ENCODE peak calls at places on chromosomes 5 and 9, in seven cellular contexts. O is adrenal gland; G is WTC11; B is activated CD8-positive, alpha-beta T cell treated with anti-CD3 and anti-CD28 coated beads for 36 hours; E is coronary artery; A is Calu3; M is brain microvascular endothelial cell. W is an unnamed sample.
A peak's percentile ranks its signal among the peaks of the same experiment; 100 is the strongest.

GRCh38 chr5:134813407-134813806 is 32.4 kb upstream of the C5orf24 start:
- DNase-seq in E (no peak), B (peak; percentile 34), G (no peak), M (no peak), O (no peak), A (no peak), W (no peak)

GRCh38 chr5:178277866-178278265 is 45.3 kb upstream of the PHYKPL start:
- DNase-seq in M (no peak), O (no peak), B (no peak), G (no peak), E (no peak), A (no peak), W (no peak)

GRCh38 chr9:80954521-80954920 is 734.8 kb downstream of the TLE1 start:
- DNase-seq in A (no peak), O (no peak), E (no peak), M (peak; percentile 50), B (no peak), G (no peak), W (no peak)

GRCh38 chr5:171336486-171337206 is 27.6 kb downstream of the TLX3 start:
- DNase-seq in B (peak; percentile 51), O (peak; percentile 26), A (peak; percentile 68), M (peak; percentile 43), G (peak; percentile 51), E (no peak), W (no peak)

GRCh38 chr9:91628892-91629291 is 205.3 kb upstream of the NFIL3 start:
- DNase-seq in B (no peak), O (no peak), E (no peak), M (no peak), A (no peak), G (no peak), W (no peak)

GRCh38 chr5:124935060-124935459 is 188.6 kb upstream of the ZNF608 start:
- DNase-seq in B (peak; percentile 57), M (no peak), G (no peak), O (no peak), E (no peak), A (no peak), W (no peak)

GRCh38 chr9:128026255-128027165 is 40.6 kb downstream of the NAIF1 start:
- DNase-seq in A (no peak), E (no peak), M (no peak), B (peak; percentile 91), G (no peak), O (no peak), W (no peak)

GRCh38 chr5:125326114-125326513 is 579.7 kb upstream of the ZNF608 start:
- DNase-seq in B (no peak), E (no peak), A (peak; percentile 32), G (no peak), M (peak; percentile 91), O (peak; percentile 84), W (peak; percentile 36)

GRCh38 chr5:133384903-133385302 is 227.4 kb downstream of the FSTL4 start:
- DNase-seq in G (no peak), O (no peak), E (peak; percentile 41), A (no peak), B (no peak), M (no peak), W (no peak)

GRCh38 chr5:106755789-106756188 is 914.9 kb downstream of the EFNA5 start:
- DNase-seq in A (no peak), B (no peak), M (no peak), G (no peak), E (no peak), O (no peak), W (no peak)

GRCh38 chr5:1105350-1106265 is 6.3 kb downstream of the SLC12A7 start:
- DNase-seq in B (peak; percentile 88), E (no peak), M (no peak), A (peak; percentile 56), O (no peak), G (no peak), W (no peak)

GRCh38 chr5:33997331-33997983 is 10.4 kb downstream of the AMACR start:
- DNase-seq in M (peak; percentile 82), B (peak; percentile 39), O (peak; percentile 69), A (peak; percentile 49), G (no peak), E (peak; percentile 79), W (peak; percentile 65)

GRCh38 chr9:120366646-120367019 is 213.3 kb downstream of the CDK5RAP2 start:
- DNase-seq in G (no peak), B (no peak), E (no peak), A (peak; percentile 7), O (no peak), M (peak; percentile 82), W (peak; percentile 68)

GRCh38 chr5:143506881-143507552 is 103.5 kb upstream of the NR3C1 start:
- DNase-seq in G (no peak), E (no peak), A (peak; percentile 64), M (peak; percentile 76), O (no peak), B (no peak), W (no peak)

GRCh38 chr9:128689820-128690683 is 1.0 kb downstream of the SET start:
- DNase-seq in A (peak; percentile 9), G (peak; percentile 36), M (no peak), O (peak; percentile 50), B (peak; percentile 57), E (no peak), W (no peak)

GRCh38 chr9:131707677-131708612 is 31.9 kb downstream of the RAPGEF1 start:
- DNase-seq in G (no peak), B (peak; percentile 23), O (peak; percentile 82), E (no peak), M (peak; percentile 22), A (no peak), W (no peak)

GRCh38 chr5:28947865-28948264 is 1909.5 kb upstream of the CDH9 start:
- DNase-seq in M (no peak), O (no peak), E (no peak), G (no peak), B (no peak), A (no peak), W (no peak)

GRCh38 chr9:122327175-122327574 is 43.6 kb upstream of the PTGS1 start:
- DNase-seq in M (no peak), B (no peak), A (no peak), E (no peak), O (no peak), G (no peak), W (no peak)
- TF ChIP-seq CTCF in M (no peak), B (no peak), A (no peak), E (no peak), O (no peak), G (no peak), W (no peak)

GRCh38 chr5:115842089-115842881 is 550 bp downstream of the AP3S1 start:
- DNase-seq in G (no peak), E (no peak), M (no peak), O (no peak), B (peak; percentile 19), A (peak; percentile 83), W (no peak)
- TF ChIP-seq CTCF in G (no peak), E (no peak), M (peak; percentile 13), O (no peak), B (no peak), A (no peak), W (no peak)

GRCh38 chr5:158978061-158978745 is 121.5 kb downstream of the EBF1 start:
- DNase-seq in M (peak; percentile 20), A (no peak), O (no peak), G (no peak), B (no peak), E (no peak), W (no peak)

GRCh38 chr5:158976035-158976434 is 123.7 kb downstream of the EBF1 start:
- DNase-seq in M (peak; percentile 47), A (no peak), G (no peak), E (no peak), B (no peak), O (no peak), W (no peak)

GRCh38 chr5:158979749-158980521 is 119.8 kb downstream of the EBF1 start:
- DNase-seq in B (no peak), A (peak; percentile 27), G (no peak), M (peak; percentile 44), O (peak; percentile 23), E (no peak), W (peak; percentile 47)

GRCh38 chr5:158977642-158978041 is 122.1 kb downstream of the EBF1 start:
- DNase-seq in M (peak; percentile 47), O (no peak), A (no peak), B (no peak), E (no peak), G (no peak), W (no peak)

GRCh38 chr5:158979290-158979689 is 120.4 kb downstream of the EBF1 start:
- DNase-seq in M (no peak), A (no peak), O (no peak), G (no peak), B (no peak), E (no peak), W (no peak)
- TF ChIP-seq CTCF in M (no peak), A (no peak), O (no peak), G (no peak), B (no peak), E (no peak), W (no peak)

DNA sequence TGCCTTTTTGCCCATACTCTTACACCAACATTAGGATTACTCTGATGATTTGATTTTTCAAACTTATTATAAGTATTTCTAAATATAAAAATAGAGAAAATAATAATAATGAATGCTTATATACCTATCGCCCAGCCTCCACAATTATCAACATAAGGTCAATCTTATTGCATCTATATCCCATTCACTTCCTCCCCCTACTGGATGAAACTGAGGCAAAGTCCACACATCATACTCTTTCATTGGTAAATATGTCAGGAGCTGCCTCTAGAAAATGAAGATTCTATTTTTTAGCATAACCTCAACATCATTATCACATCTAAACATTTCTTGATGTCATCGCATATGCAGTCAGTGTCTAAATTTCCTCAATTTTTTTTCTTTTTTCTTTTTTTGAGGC is 44.3 kb downstream of the SH3RF2 start:
- DNase-seq in O (no peak), B (no peak), A (no peak), M (no peak), E (no peak), G (no peak), W (no peak)
- TF ChIP-seq CTCF in O (no peak), B (no peak), A (peak; percentile 24), M (peak; percentile 24), E (no peak), G (no peak), W (no peak)

DNA sequence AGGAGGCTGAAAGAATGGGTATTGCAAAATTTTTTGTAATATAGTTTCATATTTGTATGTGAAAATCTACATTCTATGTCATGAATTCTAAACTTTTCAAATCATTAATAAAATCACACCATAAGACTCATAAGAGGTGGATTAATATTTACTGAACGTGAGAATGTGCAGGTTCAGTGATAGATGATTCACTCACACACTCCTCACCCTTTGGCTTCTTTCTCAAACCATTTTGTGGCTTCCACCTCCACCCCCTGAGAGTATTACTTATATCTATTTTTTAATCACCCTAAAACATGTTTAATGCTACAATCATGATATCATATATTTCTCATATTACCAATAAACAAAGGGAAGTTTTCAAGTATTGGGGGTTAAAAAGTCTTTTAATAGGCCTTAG is 275.5 kb downstream of the MEF2C start:
- DNase-seq in E (no peak), A (no peak), G (no peak), M (no peak), B (no peak), O (no peak), W (no peak)
- TF ChIP-seq CTCF in E (no peak), A (no peak), G (no peak), M (no peak), B (no peak), O (no peak), W (no peak)

GRCh38 chr9:2620876-2621677 is 510 bp upstream of the VLDLR start:
- DNase-seq in B (peak; percentile 78), O (peak; percentile 83), E (peak; percentile 89), M (peak; percentile 68), A (peak; percentile 81), G (peak; percentile 88), W (peak; percentile 82)
- TF ChIP-seq CTCF in B (no peak), O (no peak), E (no peak), M (peak; percentile 42), A (no peak), G (no peak), W (no peak)

W was measured in lung.